ENCODE peak calls at places on chromosome 13, in four cellular contexts. I is aorta, U is uterus, Z is bronchial epithelial cell. D is an unnamed sample.
A peak's percentile ranks its signal among the peaks of the same experiment; 100 is the strongest.

GRCh38 chr13:100300708-100301107 is 211.8 kb downstream of the PCCA start:
- DNase-seq in Z (peak; percentile 30), U (no peak), I (no peak), D (no peak)

GRCh38 chr13:53784331-53784730 is 755.7 kb downstream of the OLFM4 start:
- DNase-seq in I (no peak), Z (no peak), U (no peak), D (no peak)

GRCh38 chr13:50871405-50871804 is 27.9 kb upstream of the DLEU7 start:
- DNase-seq in Z (no peak), I (no peak), U (no peak), D (no peak)

GRCh38 chr13:108980237-108980636 is 350.8 kb downstream of the MYO16 start:
- DNase-seq in I (no peak), Z (no peak), U (no peak), D (no peak)

GRCh38 chr13:25857830-25858229 is 194.0 kb downstream of the SHISA2 start:
- DNase-seq in I (no peak), U (no peak), Z (no peak), D (no peak)

GRCh38 chr13:65959305-65959704 is 1270.8 kb downstream of the PCDH9 start:
- DNase-seq in I (no peak), Z (peak; percentile 62), U (no peak), D (no peak)

GRCh38 chr13:101945435-101945834 is 456.4 kb downstream of the FGF14 start:
- DNase-seq in I (no peak), U (no peak), Z (no peak), D (no peak)

GRCh38 chr13:30762643-30763042 is 27.3 kb downstream of the ALOX5AP start:
- DNase-seq in Z (no peak), I (no peak), U (no peak), D (no peak)

GRCh38 chr13:109672545-109672944 is 113.8 kb downstream of the IRS2 start:
- DNase-seq in Z (no peak), I (no peak), U (no peak), D (no peak)

GRCh38 chr13:60009300-60010248 is 154.2 kb downstream of the DIAPH3 start:
- DNase-seq in U (no peak), Z (peak; percentile 10), I (no peak), D (no peak)

GRCh38 chr13:111342716-111343115 is 22.3 kb downstream of the TEX29 start:
- DNase-seq in Z (no peak), U (no peak), I (peak; percentile 3), D (no peak)

DNA sequence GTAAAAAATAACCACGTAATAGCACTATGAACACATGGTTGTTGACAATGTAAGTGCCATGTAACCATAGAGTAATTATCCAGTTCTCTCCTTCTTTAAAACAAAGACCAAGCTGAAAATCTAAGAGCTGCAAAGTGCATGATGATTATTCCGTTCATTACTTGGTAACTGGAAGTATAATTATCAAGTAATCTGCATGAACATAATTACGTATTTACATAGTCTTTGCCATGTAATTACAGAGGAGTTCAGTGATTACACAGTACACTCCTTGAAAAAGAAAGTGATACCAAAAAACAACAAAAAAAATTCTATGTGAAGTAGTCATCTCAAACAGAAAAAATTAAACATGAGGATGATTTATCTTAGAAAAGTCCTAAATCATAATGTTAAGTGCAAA is 288.6 kb downstream of the EFNB2 start:
- DNase-seq in I (no peak), U (no peak), Z (no peak), D (no peak)
- H3K4me3 ChIP-seq in I (no peak overlapping the region), U (no peak overlapping the region), Z (no peak overlapping the region), D (no peak overlapping the region)

GRCh38 chr13:43159007-43159406 is 135.6 kb downstream of the DNAJC15 start:
- DNase-seq in U (no peak), Z (peak; percentile 31), I (no peak), D (no peak)

GRCh38 chr13:43154839-43155238 is 131.5 kb downstream of the DNAJC15 start:
- DNase-seq in Z (no peak), I (no peak), U (no peak), D (no peak)

GRCh38 chr13:43157796-43158195 is 134.4 kb downstream of the DNAJC15 start:
- DNase-seq in U (no peak), Z (no peak), I (no peak), D (no peak)

GRCh38 chr13:43154083-43154739 is 130.8 kb downstream of the DNAJC15 start:
- DNase-seq in I (no peak), U (no peak), Z (no peak), D (no peak)

GRCh38 chr13:43156916-43157315 is 133.5 kb downstream of the DNAJC15 start:
- DNase-seq in U (no peak), Z (no peak), I (no peak), D (no peak)
- H3K4me3 ChIP-seq in U (no peak overlapping the region), Z (no peak overlapping the region), I (no peak overlapping the region), D (no peak overlapping the region)

GRCh38 chr13:48528720-48529119 is 4.2 kb downstream of the RCBTB2 start:
- DNase-seq in U (no peak), Z (no peak), I (no peak), D (no peak)
- H3K4me3 ChIP-seq in U (no peak overlapping the region), Z (no peak overlapping the region), I (no peak overlapping the region), D (no peak overlapping the region)

GRCh38 chr13:79407349-79407979 is 1.4 kb upstream of the RBM26 start:
- DNase-seq in U (no peak), Z (no peak), I (no peak), D (no peak)
- H3K4me3 ChIP-seq in U (no peak overlapping the region), Z (no peak overlapping the region), I (no peak overlapping the region), D (peak overlapping the region; percentile 88)

DNA sequence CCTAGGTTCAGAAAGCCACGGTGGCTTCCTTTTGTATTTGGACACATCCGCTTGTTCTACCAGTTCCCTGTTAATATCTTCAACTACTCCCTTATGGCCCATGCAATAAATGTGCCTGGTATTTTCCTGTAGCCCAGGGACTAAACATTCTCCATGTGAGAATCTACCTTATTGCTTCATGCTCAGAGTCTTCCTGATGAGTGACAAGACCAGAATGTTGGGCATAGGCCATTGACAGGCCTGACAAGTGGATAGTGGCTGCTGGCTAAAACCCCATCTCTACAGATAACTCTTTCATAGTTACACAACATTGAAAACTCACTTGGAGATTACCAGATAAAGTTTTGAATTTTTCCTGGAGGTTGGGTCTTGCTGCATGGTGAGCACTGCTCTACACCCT is 449.9 kb downstream of the HS6ST3 start:
- DNase-seq in Z (no peak), I (no peak), U (no peak), D (no peak)
- H3K4me3 ChIP-seq in Z (no peak overlapping the region), I (no peak overlapping the region), U (no peak overlapping the region), D (no peak overlapping the region)

GRCh38 chr13:20193924-20194631 is 1.3 kb upstream of the GJB2 start:
- DNase-seq in U (no peak), Z (peak; percentile 70), I (no peak), D (no peak)

GRCh38 chr13:20191902-20192469 is 752 bp downstream of the GJB2 start:
- DNase-seq in Z (no peak), U (no peak), I (no peak), D (peak; percentile 60)

GRCh38 chr13:20192470-20193141 is at the start of gene GJB2:
- DNase-seq in Z (no peak), I (no peak), U (no peak), D (peak; percentile 80)

GRCh38 chr13:20191311-20191901 is 1.3 kb downstream of the GJB2 start:
- DNase-seq in Z (no peak), U (no peak), I (no peak), D (no peak)

DNA sequence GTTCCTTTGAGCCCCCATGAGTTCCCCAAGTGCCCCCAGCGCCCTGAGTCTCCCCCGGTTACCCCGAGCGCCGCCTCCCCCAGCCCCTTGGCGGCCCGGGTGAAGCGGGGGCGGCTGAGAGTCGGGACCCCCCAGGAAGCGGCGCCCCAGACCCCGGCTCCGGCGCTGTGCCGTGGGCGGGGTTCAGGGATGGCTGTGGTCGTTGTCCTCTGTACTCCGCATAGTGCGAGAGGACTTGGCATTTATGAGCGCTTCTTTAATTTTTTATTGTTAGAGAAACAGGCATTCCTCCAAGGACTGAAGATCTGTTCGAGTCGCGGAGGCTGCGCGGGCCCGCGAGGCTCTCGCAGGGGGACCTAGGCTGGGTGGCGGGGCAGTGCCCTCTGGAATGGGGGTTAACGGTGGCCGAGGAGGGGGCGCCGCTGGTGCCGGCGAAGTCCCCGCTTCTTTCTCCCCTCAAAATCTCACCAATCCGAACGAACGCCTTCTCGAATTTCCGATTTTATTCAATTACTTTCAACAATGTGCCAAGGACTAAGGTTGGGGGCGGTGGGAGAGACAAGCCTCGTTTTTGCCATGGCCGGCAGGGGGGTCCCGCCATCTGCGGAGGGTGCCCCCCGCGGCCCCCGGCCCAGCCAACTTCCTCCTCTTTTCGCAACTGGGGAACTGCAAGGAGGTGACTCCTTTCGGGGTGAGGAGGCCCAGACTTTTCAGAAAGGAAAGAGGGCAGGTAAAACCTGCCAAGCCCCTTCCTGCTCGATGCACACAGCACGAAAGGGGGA is 595 bp upstream of the GJB2 start:
- DNase-seq in Z (no peak), I (no peak), U (no peak), D (no peak)
- H3K4me3 ChIP-seq in Z (peak overlapping the region; percentile 61), I (peak overlapping the region; percentile 23), U (peak overlapping the region; percentile 36), D (peak overlapping the region; percentile 55)

D was measured in left lung.